ENCODE peak calls at places on chromosomes 13 and 19, in nine cellular contexts. Q is fibroblast of lung; Y is mucosa of descending colon; U is stimulated activated CD4-positive, alpha-beta T cell treated with anti-CD3 and anti-CD28 coated beads, Interleukin-4, amount 100 ng/mL, for 4 hours; E is lung; A is non-pigmented ciliary epithelial cell; W is NCI-H774; C is endothelial cell; R is tibial nerve. L is an unnamed sample.

GRCh38 chr19:18915639-18916038 is 3.5 kb downstream of the COPE start:
- DNase-seq in Q (peak), Y (no peak), U (peak), E (no peak), A (no peak), W (no peak), C (peak), R (no peak), L (no peak)

GRCh38 chr19:5075603-5076002 is 106.7 kb downstream of the KDM4B start:
- DNase-seq in Q (no peak), Y (no peak), U (no peak), E (no peak), A (no peak), W (no peak), C (no peak), R (no peak), L (no peak)

GRCh38 chr19:33441277-33441699 is 67.8 kb downstream of the CEBPG start:
- DNase-seq in Q (no peak), Y (peak), U (no peak), E (no peak), A (no peak), W (no peak), C (no peak), R (no peak), L (no peak)

GRCh38 chr19:5719274-5719960 is 529 bp downstream of the LONP1 start:
- DNase-seq in Q (peak), Y (no peak), U (no peak), E (no peak), A (no peak), W (no peak), C (no peak), R (no peak), L (no peak)

GRCh38 chr13:113881614-113882265 is 17.9 kb upstream of the GAS6 start:
- DNase-seq in Q (peak), Y (no peak), U (no peak), E (no peak), A (no peak), W (no peak), C (no peak), R (no peak), L (no peak)

GRCh38 chr19:19368087-19368486 is 37.4 kb upstream of the GATAD2A start:
- DNase-seq in Q (no peak), Y (no peak), U (no peak), E (no peak), A (no peak), W (no peak), C (no peak), R (no peak), L (no peak)

GRCh38 chr19:42143341-42144234 is 11.3 kb upstream of the POU2F2 start:
- DNase-seq in Q (peak), Y (no peak), U (no peak), E (no peak), A (no peak), W (no peak), C (peak), R (no peak), L (no peak)

GRCh38 chr13:30880756-30881155 is 25.3 kb upstream of the MEDAG start:
- DNase-seq in Q (peak), Y (no peak), U (no peak), E (no peak), A (peak), W (no peak), C (no peak), R (peak), L (no peak)

GRCh38 chr19:3544742-3545668 is 6.0 kb downstream of the TEKTIP1 start:
- DNase-seq in Q (no peak), Y (peak), U (peak), E (peak), A (no peak), W (peak), C (peak), R (peak), L (peak)

GRCh38 chr19:8973501-8974091 is 36.6 kb downstream of the MUC16 start:
- DNase-seq in Q (peak), Y (no peak), U (no peak), E (no peak), A (no peak), W (no peak), C (no peak), R (no peak), L (peak)

GRCh38 chr13:49540552-49540951 is 44.8 kb downstream of the PHF11 start:
- DNase-seq in Q (peak), Y (no peak), U (no peak), E (no peak), A (peak), W (no peak), C (no peak), R (no peak), L (peak)

GRCh38 chr13:33194820-33195692 is 90.5 kb downstream of the STARD13 start:
- DNase-seq in Q (peak), Y (no peak), U (no peak), E (no peak), A (peak), W (peak), C (no peak), R (peak), L (no peak)

GRCh38 chr19:52936151-52936957 is 13.1 kb upstream of the ZNF888 start:
- DNase-seq in Q (no peak), Y (no peak), U (no peak), E (no peak), A (no peak), W (no peak), C (no peak), R (no peak), L (no peak)

GRCh38 chr13:113209880-113210421 is 538 bp downstream of the CUL4A start:
- DNase-seq in Q (peak), Y (peak), U (peak), E (peak), A (no peak), W (peak), C (peak), R (no peak), L (no peak)